ENCODE peak calls at places on chromosomes 6 and 20, in ten cellular contexts. U, O, S, G, E, Y, B, Q, M and W are unnamed samples.

GRCh38 chr20:7091655-7092054 is 324.2 kb downstream of the BMP2 start:
- DNase-seq in U (no peak), O (no peak), S (no peak), G (no peak), E (no peak), Y (no peak), B (no peak), Q (no peak), M (no peak), W (no peak)

GRCh38 chr6:5763871-5764270 is 242.9 kb downstream of the NRN1 start:
- DNase-seq in U (no peak), O (no peak), S (no peak), G (no peak), E (no peak), Y (no peak), B (no peak), Q (no peak), M (no peak), W (no peak)

GRCh38 chr6:14549319-14549770 is 431.8 kb downstream of the CD83 start:
- DNase-seq in U (no peak), O (no peak), S (no peak), G (no peak), E (no peak), Y (no peak), B (no peak), Q (no peak), M (no peak), W (no peak)

GRCh38 chr20:1301031-1301529 is 27.9 kb downstream of the SDCBP2 start:
- DNase-seq in U (no peak), O (no peak), S (no peak), G (no peak), E (no peak), Y (no peak), B (no peak), Q (peak; percentile 18), M (no peak), W (no peak)

GRCh38 chr6:101980924-101981323 is 587.4 kb downstream of the GRIK2 start:
- DNase-seq in U (no peak), O (no peak), S (no peak), G (no peak), E (no peak), Y (no peak), B (no peak), Q (no peak), M (no peak), W (no peak)

GRCh38 chr6:14441371-14441781 is 323.8 kb downstream of the CD83 start:
- DNase-seq in U (no peak), O (peak; percentile 40), S (no peak), G (no peak), E (no peak), Y (no peak), B (no peak), Q (no peak), M (no peak), W (no peak)

GRCh38 chr6:79335133-79335674 is 100.7 kb upstream of the HMGN3 start:
- DNase-seq in U (no peak), O (no peak), S (no peak), G (no peak), E (no peak), Y (no peak), B (no peak), Q (no peak), M (no peak), W (no peak)

GRCh38 chr6:25342784-25343183 is 63.6 kb downstream of the CARMIL1 start:
- DNase-seq in U (no peak), O (no peak), S (no peak), G (peak; percentile 5), E (no peak), Y (no peak), B (no peak), Q (no peak), M (no peak), W (no peak)

GRCh38 chr20:33667245-33668086 is 723 bp downstream of the ACTL10 start:
- DNase-seq in U (peak; percentile 58), O (peak; percentile 73), S (no peak), G (no peak), E (peak; percentile 91), Y (no peak), B (peak; percentile 81), Q (no peak), M (no peak), W (no peak)

GRCh38 chr20:33668087-33668790 is 1.5 kb downstream of the ACTL10 start:
- DNase-seq in U (peak; percentile 91), O (peak; percentile 84), S (peak; percentile 59), G (peak; percentile 60), E (no peak), Y (peak; percentile 92), B (peak; percentile 85), Q (no peak), M (peak; percentile 91), W (peak; percentile 94)

GRCh38 chr20:33668791-33669155 is 2.0 kb downstream of the ACTL10 start:
- DNase-seq in U (no peak), O (no peak), S (no peak), G (no peak), E (no peak), Y (no peak), B (no peak), Q (no peak), M (no peak), W (no peak)

GRCh38 chr20:33664762-33665144 is 2.0 kb upstream of the ACTL10 start:
- DNase-seq in U (no peak), O (no peak), S (no peak), G (no peak), E (peak; percentile 26), Y (no peak), B (no peak), Q (no peak), M (no peak), W (no peak)

GRCh38 chr20:33666293-33667244 is at the start of gene ACTL10:
- DNase-seq in U (peak; percentile 99), O (peak; percentile 99), S (peak; percentile 98), G (no peak), E (peak; percentile 98), Y (peak; percentile 79), B (peak; percentile 95), Q (no peak), M (peak; percentile 98), W (peak; percentile 97)
- TF ChIP-seq POLR2A in U (peak; percentile 92), O (peak; percentile 65), S (peak; percentile 81), G (no peak), E (peak; percentile 97), Y (no peak), B (peak; percentile 83), Q (no peak), M (peak; percentile 40), W (no peak)

DNA sequence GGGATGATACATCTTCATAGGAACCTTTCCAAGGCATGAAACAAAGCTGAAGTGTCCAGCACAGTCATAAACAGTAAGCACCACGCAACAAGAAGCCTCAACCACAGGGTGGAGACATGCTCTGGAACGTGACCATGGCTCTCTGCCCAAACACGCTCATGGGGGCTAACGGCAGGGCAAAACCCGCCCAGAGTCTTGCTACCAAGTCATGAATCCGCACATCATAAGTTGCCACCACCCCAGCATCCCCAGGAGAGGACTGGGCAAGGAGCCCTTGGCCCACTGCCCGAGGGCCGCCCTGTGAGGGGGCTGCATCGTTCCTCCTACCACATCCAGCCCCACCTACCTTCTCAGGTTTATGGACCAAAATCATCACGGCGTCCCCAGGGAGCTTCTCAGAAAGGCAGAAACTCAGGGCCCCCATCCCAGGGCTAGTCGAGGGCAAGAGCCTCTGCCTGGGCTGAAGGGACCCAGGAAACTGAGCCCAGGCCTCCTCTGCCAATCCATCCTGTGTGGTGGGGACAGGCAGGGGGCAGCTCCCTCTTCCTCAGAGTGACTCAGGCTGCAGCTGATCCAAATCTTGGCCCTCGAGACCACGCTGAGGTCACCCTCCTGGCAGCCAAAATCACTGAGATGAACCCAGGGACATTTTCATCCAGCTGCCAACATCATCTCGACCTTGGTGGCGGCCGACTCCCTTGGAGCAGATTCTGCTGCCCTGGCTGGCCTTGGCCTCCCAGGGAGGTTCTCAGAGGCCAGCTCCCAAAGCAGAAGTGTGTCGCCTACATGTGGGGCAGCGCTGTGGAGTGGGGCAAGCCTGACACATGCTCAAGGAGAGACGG is 42.6 kb downstream of the BMP7 start:
- DNase-seq in U (no peak), O (no peak), S (peak; percentile 49), G (no peak), E (no peak), Y (no peak), B (no peak), Q (no peak), M (no peak), W (peak; percentile 62)
- TF ChIP-seq CTCF in U (no peak), O (no peak), S (no peak), G (no peak), E (no peak), Y (peak; percentile 19), B (no peak), Q (no peak), M (no peak), W (no peak)

GRCh38 chr6:31727717-31728671 is 1.1 kb downstream of the DDAH2 start:
- DNase-seq in U (no peak), O (no peak), S (no peak), G (no peak), E (peak; percentile 68), Y (no peak), B (peak; percentile 55), Q (no peak), M (no peak), W (no peak)

GRCh38 chr6:31730631-31731086 is 1.6 kb upstream of the DDAH2 start:
- DNase-seq in U (no peak), O (no peak), S (no peak), G (no peak), E (no peak), Y (no peak), B (peak; percentile 48), Q (no peak), M (no peak), W (no peak)

GRCh38 chr6:31729979-31730630 is 1.0 kb upstream of the DDAH2 start:
- DNase-seq in U (peak; percentile 93), O (peak; percentile 94), S (peak; percentile 93), G (peak; percentile 53), E (peak; percentile 95), Y (peak; percentile 96), B (peak; percentile 84), Q (peak; percentile 56), M (peak; percentile 96), W (peak; percentile 98)

GRCh38 chr6:31729515-31729978 is 448 bp upstream of the DDAH2 start:
- DNase-seq in U (peak; percentile 93), O (peak; percentile 96), S (peak; percentile 96), G (peak; percentile 80), E (peak; percentile 93), Y (peak; percentile 96), B (peak; percentile 95), Q (peak; percentile 70), M (peak; percentile 96), W (peak; percentile 99)

DNA sequence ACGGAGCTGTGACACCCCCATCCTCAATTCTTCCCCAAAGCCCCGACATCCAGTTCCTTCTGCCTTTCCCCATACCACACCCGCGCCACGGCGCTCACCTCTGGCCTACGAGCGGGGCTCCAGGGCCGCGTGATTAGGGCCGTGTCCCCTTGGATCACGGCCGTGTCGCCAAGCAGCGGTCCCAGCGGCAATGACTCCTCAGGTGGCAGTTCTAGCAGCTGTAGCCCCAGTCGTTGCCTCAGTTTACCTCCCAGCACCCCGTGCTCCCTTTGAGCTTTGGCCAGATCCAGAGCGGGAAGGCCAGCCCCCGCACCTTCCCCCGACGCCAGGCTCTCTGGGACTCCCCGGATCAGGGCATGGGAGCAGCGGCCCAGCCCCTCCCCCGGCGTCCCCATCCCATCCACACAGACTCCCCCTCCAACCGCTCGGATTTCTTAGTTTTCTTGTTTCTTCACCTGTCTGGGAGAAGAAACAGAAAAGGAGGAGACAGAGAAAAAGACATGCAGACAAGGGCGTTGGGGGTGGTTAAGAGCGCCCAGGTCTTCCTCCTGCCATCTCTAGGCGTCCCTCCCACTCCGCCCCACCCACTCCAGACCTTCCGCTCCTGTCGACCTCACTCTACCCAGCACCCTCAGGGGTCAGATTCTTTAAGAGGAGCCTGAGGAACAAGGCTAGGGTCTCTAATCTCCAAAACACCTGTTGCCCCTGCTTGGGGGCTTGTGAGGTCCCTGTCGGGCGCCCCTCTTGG is at the start of gene DDAH2:
- DNase-seq in U (no peak), O (peak; percentile 45), S (no peak), G (no peak), E (no peak), Y (no peak), B (peak; percentile 58), Q (no peak), M (peak; percentile 84), W (peak; percentile 82)
- TF ChIP-seq POLR2A in U (no peak), O (no peak), S (no peak), G (no peak), E (no peak), Y (no peak), B (no peak), Q (no peak), M (no peak), W (no peak)

DNA sequence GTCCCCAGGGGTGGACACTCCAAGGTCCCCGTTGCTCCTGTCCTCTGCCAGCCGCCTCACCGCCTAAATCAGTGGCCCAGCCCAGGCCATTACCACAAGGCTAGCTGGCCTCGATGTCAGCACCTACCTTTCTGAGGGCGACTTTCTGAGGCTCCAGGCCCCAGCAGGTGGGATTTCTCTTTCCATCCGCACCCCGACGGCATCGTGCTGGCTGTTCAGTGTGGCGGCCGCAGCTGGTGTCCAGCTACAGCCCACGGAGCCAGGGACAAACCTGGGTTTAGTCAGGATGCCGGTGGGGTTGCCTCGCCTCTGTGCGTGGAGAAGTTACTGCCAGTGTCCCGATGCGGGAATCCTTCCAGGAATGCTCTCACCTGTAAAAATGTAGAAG is 60.8 kb downstream of the ERMARD start:
- DNase-seq in U (no peak), O (no peak), S (no peak), G (no peak), E (no peak), Y (no peak), B (no peak), Q (no peak), M (peak; percentile 75), W (no peak)
- TF ChIP-seq CTCF in U (no peak), O (no peak), S (no peak), G (no peak), E (no peak), Y (no peak), B (no peak), Q (no peak), M (no peak), W (no peak)